ENCODE peak calls at places on chromosomes 3 and 15, in six cellular contexts. B, Q, O, G, F and C are unnamed samples.

GRCh38 chr3:17349093-17349492 is 393.3 kb downstream of the TBC1D5 start:
- DNase-seq in B (no peak), Q (no peak), O (no peak), G (no peak), F (no peak), C (no peak)

GRCh38 chr3:194062825-194063224 is 73.1 kb upstream of the HES1 start:
- DNase-seq in B (no peak), Q (no peak), O (no peak), G (no peak), F (no peak), C (peak)

GRCh38 chr3:125143982-125144652 is 68.4 kb downstream of the SLC12A8 start:
- DNase-seq in B (no peak), Q (no peak), O (peak), G (no peak), F (no peak), C (peak)

GRCh38 chr15:38424101-38424552 is 29.8 kb upstream of the FAM98B start:
- DNase-seq in B (no peak), Q (no peak), O (no peak), G (no peak), F (no peak), C (no peak)

GRCh38 chr15:29670945-29671307 is 151.3 kb downstream of the TJP1 start:
- DNase-seq in B (no peak), Q (peak), O (no peak), G (no peak), F (peak), C (peak)

GRCh38 chr15:67707520-67708283 is 117.6 kb upstream of the SKOR1 start:
- DNase-seq in B (no peak), Q (no peak), O (no peak), G (no peak), F (no peak), C (no peak)

GRCh38 chr15:35305906-35306305 is 220.8 kb upstream of the NANOGP8 start:
- DNase-seq in B (no peak), Q (no peak), O (no peak), G (no peak), F (peak), C (peak)

GRCh38 chr3:176798680-176799079 is 398.6 kb downstream of the TBL1XR1 start:
- DNase-seq in B (no peak), Q (peak), O (no peak), G (no peak), F (no peak), C (no peak)

GRCh38 chr3:53694051-53694450 is 152.2 kb downstream of the CHDH start:
- DNase-seq in B (no peak), Q (no peak), O (no peak), G (no peak), F (no peak), C (no peak)

GRCh38 chr15:63556736-63557135 is 40.5 kb upstream of the FBXL22 start:
- DNase-seq in B (no peak), Q (no peak), O (no peak), G (no peak), F (no peak), C (no peak)

GRCh38 chr3:158839966-158840365 is 38.1 kb downstream of the MFSD1 start:
- DNase-seq in B (no peak), Q (no peak), O (no peak), G (no peak), F (no peak), C (no peak)

GRCh38 chr3:197994736-197995135 is 34.7 kb downstream of the LMLN start:
- DNase-seq in B (no peak), Q (no peak), O (no peak), G (no peak), F (no peak), C (no peak)

GRCh38 chr15:68228143-68228970 is 1.2 kb downstream of the CLN6 start:
- DNase-seq in B (no peak), Q (peak), O (no peak), G (no peak), F (peak), C (no peak)

GRCh38 chr15:97410907-97411575 is 549.5 kb upstream of the ARRDC4 start:
- DNase-seq in B (no peak), Q (peak), O (no peak), G (no peak), F (no peak), C (no peak)

GRCh38 chr15:90592144-90592887 is 62.6 kb downstream of the CRTC3 start:
- DNase-seq in B (no peak), Q (no peak), O (no peak), G (no peak), F (no peak), C (peak)

GRCh38 chr3:16338124-16338523 is 73.1 kb downstream of the OXNAD1 start:
- DNase-seq in B (peak), Q (peak), O (no peak), G (no peak), F (peak), C (no peak)

GRCh38 chr15:100720406-100720967 is 118.1 kb downstream of the ASB7 start:
- DNase-seq in B (no peak), Q (no peak), O (no peak), G (no peak), F (no peak), C (no peak)

GRCh38 chr3:5181479-5182141 is 5.9 kb upstream of the EDEM1 start:
- DNase-seq in B (no peak), Q (no peak), O (no peak), G (no peak), F (no peak), C (no peak)

GRCh38 chr3:48472673-48472922 is 26.1 kb downstream of the ATRIP start:
- DNase-seq in B (no peak), Q (no peak), O (no peak), G (no peak), F (no peak), C (peak)

GRCh38 chr15:40906947-40907802 is 12.9 kb downstream of the VPS18 start:
- DNase-seq in B (no peak), Q (peak), O (peak), G (peak), F (no peak), C (peak)

GRCh38 chr3:190003730-190004129 is 117.0 kb downstream of the P3H2 start:
- DNase-seq in B (no peak), Q (no peak), O (no peak), G (no peak), F (peak), C (peak)

GRCh38 chr3:19420159-19420558 is 271.8 kb downstream of the KCNH8 start:
- DNase-seq in B (no peak), Q (no peak), O (no peak), G (no peak), F (no peak), C (no peak)

GRCh38 chr15:59931642-59932296 is 72.3 kb upstream of the FOXB1 start:
- DNase-seq in B (no peak), Q (no peak), O (no peak), G (no peak), F (no peak), C (no peak)

GRCh38 chr3:98613616-98614015 is 20.2 kb upstream of the CPOX start:
- DNase-seq in B (no peak), Q (no peak), O (no peak), G (no peak), F (no peak), C (peak)

GRCh38 chr3:187878776-187879524 is 133.7 kb upstream of the BCL6 start:
- DNase-seq in B (no peak), Q (no peak), O (no peak), G (no peak), F (peak), C (peak)

GRCh38 chr3:123157209-123157597 is 44.5 kb upstream of the SEC22A start:
- DNase-seq in B (no peak), Q (no peak), O (no peak), G (no peak), F (no peak), C (no peak)

GRCh38 chr15:42145546-42146455 is 10.6 kb downstream of the PLA2G4F start:
- DNase-seq in B (no peak), Q (no peak), O (no peak), G (peak), F (no peak), C (no peak)

GRCh38 chr3:49906004-49906860 is 2.6 kb upstream of the MST1R start:
- DNase-seq in B (peak), Q (peak), O (peak), G (peak), F (peak), C (peak)

GRCh38 chr3:194738254-194739093 is 52.8 kb downstream of the FAM43A start:
- DNase-seq in B (no peak), Q (no peak), O (no peak), G (no peak), F (peak), C (peak)

GRCh38 chr3:14206548-14207177 is 28.0 kb downstream of the LSM3 start:
- DNase-seq in B (no peak), Q (no peak), O (no peak), G (no peak), F (no peak), C (no peak)

GRCh38 chr3:160154033-160154432 is 71.2 kb upstream of the C3orf80 start:
- DNase-seq in B (no peak), Q (no peak), O (no peak), G (no peak), F (peak), C (peak)

GRCh38 chr3:183254816-183255730 is 2.0 kb downstream of the B3GNT5 start:
- DNase-seq in B (no peak), Q (peak), O (no peak), G (no peak), F (peak), C (peak)

GRCh38 chr3:157746391-157746790 is 243.2 kb upstream of the VEPH1 start:
- DNase-seq in B (no peak), Q (no peak), O (no peak), G (no peak), F (peak), C (no peak)

GRCh38 chr3:124395584-124396340 is 334.5 kb upstream of the UMPS start:
- DNase-seq in B (no peak), Q (peak), O (peak), G (no peak), F (no peak), C (no peak)

GRCh38 chr15:38176155-38176554 is 76.5 kb upstream of the SPRED1 start:
- DNase-seq in B (no peak), Q (no peak), O (no peak), G (no peak), F (peak), C (peak)

GRCh38 chr3:31823184-31823583 is 157.9 kb downstream of the OSBPL10 start:
- DNase-seq in B (no peak), Q (no peak), O (no peak), G (no peak), F (no peak), C (no peak)

GRCh38 chr3:11954312-11954934 is 49.8 kb upstream of the SYN2 start:
- DNase-seq in B (no peak), Q (peak), O (peak), G (no peak), F (no peak), C (no peak)